ENCODE peak calls at places on chromosome 12, in five cellular contexts. R, P, Z, J and O are unnamed samples.

GRCh38 chr12:21940972-21941521 is at the start of gene ABCC9:
- DNase-seq in R (no peak), Z (peak), J (no peak), P (no peak), O (no peak)

GRCh38 chr12:75704664-75705063 is 193.3 kb upstream of the KRR1 start:
- DNase-seq in P (no peak), J (peak), Z (no peak), R (no peak), O (no peak)

GRCh38 chr12:91920276-91920675 is 225.4 kb downstream of the BTG1 start:
- DNase-seq in R (no peak), Z (no peak), J (no peak), P (no peak), O (peak)

GRCh38 chr12:29176951-29177350 is 27.9 kb downstream of the FAR2 start:
- DNase-seq in P (no peak), J (no peak), Z (no peak), R (no peak), O (no peak)

GRCh38 chr12:98296462-98297079 is 218.8 kb upstream of the TMPO start:
- DNase-seq in J (no peak), R (no peak), P (no peak), Z (no peak), O (peak)

GRCh38 chr12:93846936-93847516 is 169.9 kb downstream of the CRADD start:
- DNase-seq in P (no peak), R (no peak), Z (no peak), J (no peak), O (no peak)

GRCh38 chr12:42180990-42181611 is 36.4 kb upstream of the GXYLT1 start:
- DNase-seq in P (peak), J (no peak), R (no peak), Z (no peak), O (peak)

GRCh38 chr12:29309320-29309902 is 71.6 kb downstream of the ERGIC2 start:
- DNase-seq in R (no peak), J (peak), P (no peak), Z (no peak), O (peak)

GRCh38 chr12:117213295-117213808 is 23.1 kb upstream of the FBXO21 start:
- DNase-seq in J (no peak), Z (no peak), R (no peak), P (no peak), O (no peak)

GRCh38 chr12:76789335-76790050 is 25.6 kb downstream of the ZDHHC17 start:
- DNase-seq in P (no peak), J (no peak), Z (no peak), R (no peak), O (no peak)

DNA sequence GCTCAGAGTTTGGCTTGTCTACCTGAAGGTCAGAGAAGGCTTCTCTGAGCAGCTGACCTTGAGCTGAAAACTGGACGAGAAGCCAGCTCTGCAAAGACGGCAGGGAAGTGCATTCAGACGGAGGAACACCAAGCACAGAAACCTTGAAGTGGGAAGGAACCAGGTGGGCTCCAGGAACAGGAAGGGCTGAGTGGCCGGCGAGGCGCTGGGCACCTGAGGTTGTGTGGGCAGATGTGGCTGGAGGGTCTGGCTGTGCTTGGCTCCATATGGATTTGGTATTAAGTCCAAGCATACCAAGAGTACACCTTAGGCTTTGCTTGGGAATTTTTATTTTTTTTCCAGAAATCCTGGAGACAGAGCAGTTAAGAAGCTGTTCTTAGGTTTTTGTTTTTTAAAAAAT is 130.6 kb downstream of the SCARB1 start:
- DNase-seq in P (no peak), Z (no peak), R (no peak), J (no peak), O (no peak)
- TF ChIP-seq JUND in P (no peak), Z (no peak), R (no peak), J (no peak), O (no peak)

GRCh38 chr12:69988601-69989194 is 163.7 kb downstream of the MYRFL start:
- DNase-seq in J (no peak), P (no peak), R (no peak), Z (no peak), O (no peak)
- TF ChIP-seq JUND in J (no peak), P (no peak), R (no peak), Z (no peak), O (no peak)

GRCh38 chr12:108905725-108906124 is 25.8 kb downstream of the DAO start:
- DNase-seq in J (no peak), P (no peak), Z (no peak), R (no peak), O (no peak)

GRCh38 chr12:108906971-108907370 is 27.1 kb downstream of the DAO start:
- DNase-seq in J (no peak), R (no peak), Z (no peak), P (no peak), O (no peak)

GRCh38 chr12:108912361-108912760 is 32.5 kb downstream of the DAO start:
- DNase-seq in Z (no peak), P (no peak), R (no peak), J (no peak), O (no peak)

GRCh38 chr12:108911915-108912314 is 32.0 kb downstream of the DAO start:
- DNase-seq in P (no peak), Z (no peak), J (no peak), R (no peak), O (no peak)

GRCh38 chr12:108907861-108908302 is 28.0 kb downstream of the DAO start:
- DNase-seq in Z (no peak), J (no peak), R (no peak), P (peak), O (peak)
- TF ChIP-seq JUND in Z (no peak), J (no peak), R (no peak), P (no peak), O (no peak)

DNA sequence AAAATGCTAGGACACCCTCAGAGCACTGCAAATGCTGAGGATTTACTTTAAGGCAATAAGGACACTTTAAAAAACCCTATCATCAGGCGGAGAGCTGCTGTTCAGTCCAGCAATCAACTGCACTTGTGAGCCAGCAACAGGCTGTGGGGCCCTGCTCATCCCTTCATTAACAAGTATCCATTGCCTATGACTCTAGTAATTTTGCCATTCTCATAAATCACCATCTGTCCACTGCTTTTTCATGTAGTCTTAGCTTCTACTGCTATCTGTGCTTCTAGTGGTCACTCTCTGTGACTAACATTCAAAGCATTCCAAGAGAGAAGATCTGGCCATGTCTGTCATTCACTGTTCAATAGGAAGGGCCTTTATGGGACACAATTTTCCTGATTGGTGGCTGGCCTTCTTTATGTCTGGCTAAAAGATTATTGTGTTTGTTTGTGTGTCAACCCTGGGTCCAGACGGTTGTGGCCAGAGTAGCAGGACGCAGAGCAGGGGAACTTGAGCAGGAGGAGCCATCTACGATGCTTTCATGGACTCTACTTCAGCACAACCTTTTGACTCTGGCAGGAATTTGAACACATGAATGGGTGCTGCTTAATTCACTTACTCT is 3.6 kb upstream of the KRAS start:
- DNase-seq in R (no peak), Z (no peak), J (no peak), P (peak), O (no peak)
- TF ChIP-seq JUND in R (no peak), Z (no peak), J (no peak), P (no peak), O (no peak)

GRCh38 chr12:7782055-7782454 is 7.1 kb upstream of the NANOG start:
- DNase-seq in P (no peak), Z (no peak), J (no peak), R (no peak), O (no peak)

GRCh38 chr12:7788316-7788689 is 899 bp upstream of the NANOG start:
- DNase-seq in J (no peak), P (no peak), Z (no peak), R (no peak), O (no peak)

GRCh38 chr12:7787574-7788315 is 1.5 kb upstream of the NANOG start:
- DNase-seq in Z (no peak), P (peak), R (no peak), J (no peak), O (no peak)
- TF ChIP-seq JUND in Z (no peak), P (no peak), R (no peak), J (no peak), O (no peak)

GRCh38 chr12:107145397-107145796 is 52.0 kb upstream of the CRY1 start:
- DNase-seq in J (no peak), R (no peak), Z (no peak), P (no peak), O (no peak)
- TF ChIP-seq JUND in J (no peak), R (no peak), Z (no peak), P (no peak), O (no peak)